ENCODE peak calls at places on chromosomes 7 and 10, in nine cellular contexts. G, M, I, Y, B, P, D, H and K are unnamed samples.

GRCh38 chr10:34813626-34814227 is 1.4 kb downstream of the PARD3 start:
- DNase-seq in G (peak), M (no peak), I (peak), Y (no peak), B (no peak), P (no peak), D (no peak), H (no peak), K (no peak)

GRCh38 chr10:43197834-43198681 is 59.8 kb downstream of the CSGALNACT2 start:
- DNase-seq in G (no peak), M (no peak), I (no peak), Y (peak), B (peak), P (peak), D (no peak), H (no peak), K (no peak)

GRCh38 chr10:15201589-15202300 is 33.3 kb upstream of the NMT2 start:
- DNase-seq in G (no peak), M (no peak), I (no peak), Y (no peak), B (no peak), P (no peak), D (no peak), H (no peak), K (no peak)

GRCh38 chr10:8614054-8614565 is 559.6 kb downstream of the GATA3 start:
- DNase-seq in G (no peak), M (no peak), I (no peak), Y (no peak), B (no peak), P (no peak), D (no peak), H (no peak), K (no peak)

GRCh38 chr7:129665013-129665401 is 53.5 kb downstream of the NRF1 start:
- DNase-seq in G (peak), M (peak), I (no peak), Y (no peak), B (peak), P (no peak), D (no peak), H (no peak), K (peak)

GRCh38 chr10:31374146-31374696 is 55.2 kb downstream of the ZEB1 start:
- DNase-seq in G (no peak), M (no peak), I (no peak), Y (no peak), B (no peak), P (no peak), D (no peak), H (no peak), K (no peak)

GRCh38 chr7:64098-64521 is 128.3 kb upstream of the FAM20C start:
- DNase-seq in G (peak), M (peak), I (peak), Y (peak), B (peak), P (peak), D (peak), H (no peak), K (no peak)

GRCh38 chr7:83005410-83005809 is 157.3 kb downstream of the PCLO start:
- DNase-seq in G (no peak), M (no peak), I (no peak), Y (no peak), B (peak), P (no peak), D (no peak), H (no peak), K (no peak)

GRCh38 chr10:127832456-127832855 is 60.3 kb downstream of the CLRN3 start:
- DNase-seq in G (no peak), M (no peak), I (no peak), Y (peak), B (peak), P (no peak), D (no peak), H (no peak), K (no peak)

GRCh38 chr10:50536617-50537252 is 87.0 kb downstream of the SGMS1 start:
- DNase-seq in G (no peak), M (no peak), I (no peak), Y (no peak), B (no peak), P (no peak), D (no peak), H (no peak), K (no peak)

GRCh38 chr7:90485734-90486316 is 16.4 kb downstream of the PTTG1IP2 start:
- DNase-seq in G (no peak), M (no peak), I (no peak), Y (no peak), B (no peak), P (no peak), D (no peak), H (no peak), K (no peak)

GRCh38 chr10:112872728-112873127 is 77.3 kb upstream of the TCF7L2 start:
- DNase-seq in G (no peak), M (no peak), I (no peak), Y (no peak), B (peak), P (no peak), D (no peak), H (no peak), K (no peak)

GRCh38 chr10:119658274-119658673 is 7.1 kb downstream of the BAG3 start:
- DNase-seq in G (peak), M (peak), I (peak), Y (peak), B (peak), P (peak), D (peak), H (no peak), K (peak)

GRCh38 chr7:46076527-46076926 is 155.5 kb upstream of the IGFBP3 start:
- DNase-seq in G (no peak), M (no peak), I (no peak), Y (no peak), B (no peak), P (no peak), D (no peak), H (no peak), K (no peak)

GRCh38 chr7:55006499-55006898 is 12.3 kb upstream of the EGFR start:
- DNase-seq in G (no peak), M (no peak), I (no peak), Y (no peak), B (peak), P (no peak), D (no peak), H (no peak), K (no peak)

GRCh38 chr7:9231683-9232082 is 798.3 kb downstream of the NXPH1 start:
- DNase-seq in G (no peak), M (no peak), I (no peak), Y (no peak), B (peak), P (no peak), D (no peak), H (no peak), K (no peak)

GRCh38 chr7:131071786-131072504 is 255.7 kb upstream of the MKLN1 start:
- DNase-seq in G (no peak), M (peak), I (peak), Y (peak), B (peak), P (no peak), D (no peak), H (no peak), K (peak)

GRCh38 chr10:58715056-58715455 is 202.4 kb downstream of the BICC1 start:
- DNase-seq in G (no peak), M (no peak), I (no peak), Y (no peak), B (no peak), P (no peak), D (no peak), H (no peak), K (no peak)

GRCh38 chr7:26918241-26918640 is 53.9 kb upstream of the SKAP2 start:
- DNase-seq in G (no peak), M (no peak), I (no peak), Y (no peak), B (no peak), P (no peak), D (no peak), H (no peak), K (no peak)

GRCh38 chr10:61197022-61197421 is 253.0 kb upstream of the RHOBTB1 start:
- DNase-seq in G (no peak), M (no peak), I (no peak), Y (no peak), B (no peak), P (no peak), D (no peak), H (no peak), K (no peak)